ENCODE peak calls at places on chromosome 16, in seven cellular contexts. T is activated naive CD8-positive, alpha-beta T cell treated with anti-CD3 and anti-CD28 coated beads for 36 hours; O is pancreas; K is KBM-7; P is fibroblast of gingiva; Y is mucosa of descending colon; R is SK-N-DZ. I is an unnamed sample.

GRCh38 chr16:11273721-11274324 is 394 bp upstream of the PRM3 start:
- DNase-seq in T (no peak), O (no peak), K (no peak), P (no peak), Y (no peak), R (no peak), I (no peak)

GRCh38 chr16:83717814-83718213 is 90.0 kb upstream of the HSBP1 start:
- DNase-seq in T (no peak), O (no peak), K (no peak), P (no peak), Y (no peak), R (no peak), I (no peak)

GRCh38 chr16:79653337-79654000 is 52.9 kb upstream of the MAF start:
- DNase-seq in T (no peak), O (peak), K (no peak), P (peak), Y (peak), R (no peak), I (no peak)

GRCh38 chr16:83742520-83742919 is 65.3 kb upstream of the HSBP1 start:
- DNase-seq in T (no peak), O (no peak), K (no peak), P (no peak), Y (no peak), R (peak), I (no peak)

GRCh38 chr16:87464691-87465300 is 28.0 kb downstream of the ZCCHC14 start:
- DNase-seq in T (peak), O (peak), K (peak), P (peak), Y (no peak), R (no peak), I (no peak)

GRCh38 chr16:12452549-12452948 is 351.1 kb downstream of the CPPED1 start:
- DNase-seq in T (no peak), O (no peak), K (no peak), P (no peak), Y (no peak), R (no peak), I (no peak)

GRCh38 chr16:67000384-67001158 is 12.2 kb downstream of the CES4A start:
- DNase-seq in T (peak), O (peak), K (no peak), P (no peak), Y (peak), R (peak), I (peak)

GRCh38 chr16:23436992-23437391 is 16.0 kb downstream of the COG7 start:
- DNase-seq in T (no peak), O (no peak), K (no peak), P (no peak), Y (no peak), R (no peak), I (no peak)

GRCh38 chr16:15961060-15961511 is 11.7 kb downstream of the ABCC1 start:
- DNase-seq in T (peak), O (no peak), K (no peak), P (no peak), Y (no peak), R (no peak), I (no peak)

GRCh38 chr16:77117687-77118086 is 73.3 kb upstream of the MON1B start:
- DNase-seq in T (no peak), O (no peak), K (no peak), P (no peak), Y (no peak), R (no peak), I (no peak)

GRCh38 chr16:10202650-10203049 is 20.4 kb upstream of the GRIN2A start:
- DNase-seq in T (no peak), O (no peak), K (peak), P (no peak), Y (no peak), R (no peak), I (no peak)

GRCh38 chr16:86676216-86676800 is 98.0 kb downstream of the FOXL1 start:
- DNase-seq in T (no peak), O (no peak), K (no peak), P (peak), Y (no peak), R (no peak), I (no peak)

GRCh38 chr16:15897834-15898254 is 9.4 kb upstream of the CEP20 start:
- DNase-seq in T (peak), O (no peak), K (peak), P (peak), Y (no peak), R (no peak), I (no peak)

GRCh38 chr16:88983771-88984687 is 7.0 kb upstream of the CBFA2T3 start:
- DNase-seq in T (no peak), O (no peak), K (no peak), P (no peak), Y (no peak), R (no peak), I (no peak)

GRCh38 chr16:84138824-84139627 is 6.0 kb downstream of the HSDL1 start:
- DNase-seq in T (peak), O (no peak), K (peak), P (peak), Y (no peak), R (no peak), I (peak)

GRCh38 chr16:987846-988245 is 6.3 kb downstream of the SOX8 start:
- DNase-seq in T (no peak), O (no peak), K (no peak), P (no peak), Y (no peak), R (no peak), I (no peak)

GRCh38 chr16:84547539-84548058 is 43.1 kb upstream of the MEAK7 start:
- DNase-seq in T (peak), O (no peak), K (no peak), P (no peak), Y (no peak), R (peak), I (no peak)

GRCh38 chr16:2979669-2980226 is 498 bp downstream of the PKMYT1 start:
- DNase-seq in T (peak), O (no peak), K (peak), P (no peak), Y (peak), R (peak), I (no peak)

GRCh38 chr16:30484887-30485286 is 12.3 kb downstream of the ITGAL start:
- DNase-seq in T (no peak), O (no peak), K (no peak), P (peak), Y (no peak), R (no peak), I (no peak)

GRCh38 chr16:67943619-67944503 is at the start of gene LCAT:
- DNase-seq in T (no peak), O (no peak), K (no peak), P (peak), Y (peak), R (no peak), I (no peak)

GRCh38 chr16:67857547-67858233 is 10.2 kb upstream of the CENPT start:
- DNase-seq in T (no peak), O (peak), K (no peak), P (peak), Y (peak), R (no peak), I (peak)